ENCODE peak calls at places on chromosomes 13 and 19, in four cellular contexts. K is IMR-90, B is H1, Z is mesendoderm. P is an unnamed sample.

GRCh38 chr13:45361596-45362206 is 20.7 kb upstream of the TPT1 start:
- DNase-seq in K (peak; percentile 67), B (no peak), Z (peak; percentile 40), P (peak; percentile 69)

GRCh38 chr19:12785431-12786011 is 5.8 kb upstream of the JUNB start:
- DNase-seq in K (no peak), B (no peak), Z (no peak), P (no peak)

GRCh38 chr19:17346109-17346671 is 8.8 kb downstream of the GTPBP3 start:
- DNase-seq in K (peak; percentile 42), B (peak; percentile 98), Z (peak; percentile 78), P (peak; percentile 90)

GRCh38 chr13:27005976-27006518 is 165.6 kb downstream of the USP12 start:
- DNase-seq in K (no peak), B (no peak), Z (no peak), P (peak; percentile 23)

GRCh38 chr13:35729926-35730627 is 253.6 kb upstream of the MAB21L1 start:
- DNase-seq in K (no peak), B (no peak), Z (no peak), P (no peak)

GRCh38 chr19:11284535-11284934 is 11.4 kb upstream of the TSPAN16 start:
- DNase-seq in K (no peak), B (no peak), Z (no peak), P (no peak)

GRCh38 chr13:29511439-29511814 is 84.1 kb downstream of the SLC7A1 start:
- DNase-seq in K (no peak), B (no peak), Z (no peak), P (no peak)

GRCh38 chr19:20171285-20171684 is 4.3 kb downstream of the ZNF486 start:
- DNase-seq in K (no peak), B (no peak), Z (no peak), P (no peak)

GRCh38 chr19:54114340-54114826 is 1.1 kb downstream of the TFPT start:
- DNase-seq in K (peak; percentile 18), B (peak; percentile 49), Z (no peak), P (no peak)

GRCh38 chr13:90623318-90624011 is 724.0 kb upstream of the MIR17HG start:
- DNase-seq in K (no peak), B (no peak), Z (no peak), P (no peak)

GRCh38 chr13:93364166-93364565 is 137.6 kb downstream of the GPC6 start:
- DNase-seq in K (peak; percentile 91), B (no peak), Z (no peak), P (no peak)

GRCh38 chr19:44303305-44303704 is 1.5 kb downstream of the ZNF235 start:
- DNase-seq in K (no peak), B (no peak), Z (peak; percentile 8), P (no peak)

GRCh38 chr13:42548731-42549554 is 25.0 kb upstream of the TNFSF11 start:
- DNase-seq in K (no peak), B (no peak), Z (no peak), P (no peak)

GRCh38 chr19:16569609-16570320 is 2.5 kb downstream of the SLC35E1 start:
- DNase-seq in K (no peak), B (no peak), Z (peak; percentile 32), P (no peak)

GRCh38 chr13:95671597-95671996 is 5.3 kb upstream of the DNAJC3 start:
- DNase-seq in K (no peak), B (no peak), Z (no peak), P (no peak)

GRCh38 chr13:48188640-48189039 is 44.4 kb upstream of the ITM2B start:
- DNase-seq in K (no peak), B (no peak), Z (no peak), P (no peak)

GRCh38 chr13:94620286-94620896 is 18.7 kb downstream of the GPR180 start:
- DNase-seq in K (peak; percentile 41), B (no peak), Z (peak; percentile 57), P (no peak)

GRCh38 chr13:27005556-27005955 is 166.1 kb downstream of the USP12 start:
- DNase-seq in K (no peak), B (no peak), Z (no peak), P (no peak)

GRCh38 chr13:40206241-40207109 is 460.0 kb downstream of the FOXO1 start:
- DNase-seq in K (peak; percentile 7), B (no peak), Z (no peak), P (no peak)

GRCh38 chr19:3969435-3970312 is 1.2 kb downstream of the DAPK3 start:
- DNase-seq in K (peak; percentile 82), B (peak; percentile 64), Z (peak; percentile 89), P (peak; percentile 81)

GRCh38 chr19:33302974-33303790 is 848 bp upstream of the CEBPA start:
- DNase-seq in K (peak; percentile 41), B (peak; percentile 70), Z (peak; percentile 69), P (peak; percentile 66)

GRCh38 chr13:47945738-47946137 is 55.3 kb downstream of the SUCLA2 start:
- DNase-seq in K (peak; percentile 76), B (no peak), Z (peak; percentile 43), P (no peak)

GRCh38 chr13:91278291-91278690 is 69.2 kb upstream of the MIR17HG start:
- DNase-seq in K (no peak), B (no peak), Z (no peak), P (no peak)

GRCh38 chr13:34076943-34077703 is 259.2 kb downstream of the RFC3 start:
- DNase-seq in K (peak; percentile 1), B (no peak), Z (peak; percentile 29), P (no peak)

GRCh38 chr13:45615501-45616101 is at the start of gene ERICH6B:
- DNase-seq in K (peak; percentile 7), B (peak; percentile 67), Z (peak; percentile 83), P (peak; percentile 86)

GRCh38 chr19:11067356-11068113 is 21.7 kb upstream of the LDLR start:
- DNase-seq in K (peak; percentile 41), B (no peak), Z (no peak), P (no peak)

GRCh38 chr13:21118180-21118579 is 56.8 kb upstream of the LATS2 start:
- DNase-seq in K (no peak), B (no peak), Z (no peak), P (no peak)
- H4K5ac ChIP-seq in K (no peak overlapping the region), B (no peak overlapping the region), Z (no peak overlapping the region), P (no peak overlapping the region)

DNA sequence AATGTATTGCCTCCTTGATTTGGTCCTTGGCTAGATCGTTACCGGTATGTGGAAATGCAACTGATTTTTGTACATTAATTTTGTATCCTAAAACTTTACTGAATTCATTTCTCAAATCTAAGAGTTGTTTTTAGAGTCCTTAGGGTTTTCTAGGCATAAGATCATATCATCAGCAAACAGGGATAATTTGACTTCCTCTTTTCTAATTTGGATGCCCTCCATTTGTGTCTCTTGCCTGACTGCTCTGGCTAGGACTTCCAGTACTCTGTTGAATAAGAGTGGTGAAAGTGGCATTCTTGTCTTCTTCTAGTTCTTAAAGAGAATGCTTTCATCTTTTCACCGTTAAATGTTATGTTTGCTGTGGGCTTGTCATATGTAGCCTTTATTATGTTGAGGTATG is 12.0 kb upstream of the CYP2A13 start:
- DNase-seq in K (no peak), B (no peak), Z (no peak), P (no peak)
- H4K5ac ChIP-seq in K (no peak overlapping the region), B (no peak overlapping the region), Z (no peak overlapping the region), P (no peak overlapping the region)

GRCh38 chr13:110743687-110744086 is 30.2 kb downstream of the ING1 start:
- DNase-seq in K (no peak), B (no peak), Z (no peak), P (no peak)

GRCh38 chr13:110748271-110748670 is 34.8 kb downstream of the ING1 start:
- DNase-seq in K (no peak), B (no peak), Z (no peak), P (no peak)

GRCh38 chr13:110746443-110746842 is 32.9 kb downstream of the ING1 start:
- DNase-seq in K (peak; percentile 43), B (no peak), Z (no peak), P (no peak)
- H4K5ac ChIP-seq in K (no peak overlapping the region), B (no peak overlapping the region), Z (no peak overlapping the region), P (no peak overlapping the region)

GRCh38 chr19:14066139-14066538 is 4.3 kb upstream of the PALM3 start:
- DNase-seq in K (no peak), B (no peak), Z (no peak), P (no peak)
- H4K5ac ChIP-seq in K (no peak overlapping the region), B (no peak overlapping the region), Z (no peak overlapping the region), P (no peak overlapping the region)